ENCODE peak calls at places on chromosomes 16 and 17, in nine cellular contexts. I is tibial artery, O is adipocyte, B is MM.1S, Z is PC-9, P is neuronal stem cell, D is transverse colon, M is heart right ventricle, A is fibroblast of lung. G is an unnamed sample. For H3K27me3, the result is how much of the 10 kb centered on the place peaks cover.

GRCh38 chr17:28956112-28956511 is 4.8 kb upstream of the PHF12 start:
- DNase-seq in O (no peak), B (no peak), M (no peak), P (no peak), D (no peak), I (no peak), Z (no peak), A (no peak), G (no peak)

GRCh38 chr16:75644240-75645012 is 3.0 kb downstream of the KARS1 start:
- DNase-seq in A (no peak), B (peak), Z (no peak), D (no peak), P (no peak), I (no peak), M (no peak), O (no peak), G (no peak)

GRCh38 chr17:37261286-37261685 is 114.5 kb upstream of the C17orf78 start:
- DNase-seq in O (peak), B (no peak), M (no peak), A (no peak), D (no peak), P (no peak), Z (no peak), I (no peak), G (no peak)

GRCh38 chr16:79601092-79601977 is 798 bp upstream of the MAF start:
- DNase-seq in O (peak), D (peak), A (peak), B (peak), P (peak), Z (no peak), M (peak), I (peak), G (peak)

GRCh38 chr17:32341141-32341856 is 674 bp downstream of the C17orf75 start:
- DNase-seq in I (no peak), M (no peak), D (no peak), Z (no peak), B (peak), P (no peak), A (peak), O (peak), G (no peak)

GRCh38 chr17:77322284-77322533 is 181.4 kb downstream of the SEC14L1 start:
- DNase-seq in B (no peak), I (no peak), P (no peak), O (peak), Z (no peak), M (no peak), A (no peak), D (no peak), G (peak)

GRCh38 chr17:16939606-16940115 is 32.3 kb downstream of the TNFRSF13B start:
- DNase-seq in M (no peak), B (no peak), D (peak), P (no peak), O (no peak), Z (no peak), I (peak), A (no peak), G (no peak)

GRCh38 chr17:38528101-38528500 is 77.7 kb downstream of the SRCIN1 start:
- DNase-seq in I (no peak), D (no peak), Z (no peak), B (no peak), O (no peak), A (no peak), P (no peak), M (no peak), G (peak)

GRCh38 chr16:35391328-35391727 is 1931.9 kb downstream of the TP53TG3F start:
- DNase-seq in M (peak), Z (peak), P (no peak), D (no peak), B (peak), O (peak), I (no peak), A (peak), G (no peak)

GRCh38 chr16:1194665-1195392 is 30.2 kb downstream of the TPSG1 start:
- DNase-seq in A (no peak), Z (no peak), M (no peak), I (no peak), D (no peak), B (no peak), O (peak), P (no peak), G (peak)

GRCh38 chr16:85844786-85845185 is 45.3 kb downstream of the COX4I1 start:
- DNase-seq in B (no peak), P (no peak), Z (no peak), M (no peak), O (no peak), I (no peak), A (peak), D (no peak), G (peak)
- H3K4me3 ChIP-seq in B (no peak), P (no peak), Z (no peak), M (no peak), O (no peak), I (no peak), A (no peak), D (no peak), G (no peak)

DNA sequence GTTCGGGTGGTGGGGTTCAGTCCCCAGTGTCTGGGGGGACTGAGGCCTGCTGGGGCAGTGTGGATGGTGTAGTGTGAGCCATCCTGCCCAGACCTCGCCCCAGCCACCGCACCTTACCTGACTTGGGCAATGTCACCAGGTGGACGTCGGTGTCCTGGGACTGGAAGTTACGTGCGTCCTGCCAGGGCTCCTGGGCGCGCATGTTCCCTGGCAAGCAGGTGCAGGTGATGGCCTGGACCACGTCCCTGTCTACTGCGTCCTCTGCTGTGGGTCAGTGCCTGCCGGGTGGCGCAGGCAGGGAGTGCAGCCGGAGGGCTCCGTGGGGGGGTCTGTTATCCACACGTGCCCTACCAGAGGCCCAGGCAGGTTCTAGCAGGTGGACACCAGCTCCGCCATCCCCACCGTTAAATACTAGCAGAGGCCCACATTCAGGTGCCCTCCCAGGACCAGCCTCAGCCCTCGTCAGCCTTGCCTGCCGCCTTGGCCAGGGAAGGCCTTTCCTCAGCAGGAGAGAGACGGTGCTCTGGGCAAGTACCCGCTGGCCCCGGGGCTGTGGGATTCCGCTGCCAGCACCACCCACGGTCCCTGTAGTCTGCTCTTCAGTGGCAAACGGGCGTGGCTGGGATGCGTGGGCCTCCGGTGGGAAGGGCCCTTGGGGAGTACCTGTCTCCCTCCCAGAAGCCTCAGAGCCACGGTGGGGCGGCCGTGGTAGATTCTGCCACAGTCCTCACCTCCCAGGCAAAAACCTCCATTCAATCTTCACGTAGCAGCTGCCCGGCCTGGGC is 8.1 kb upstream of the DPEP1 start:
- DNase-seq in I (no peak), O (no peak), M (no peak), B (no peak), D (no peak), P (no peak), A (no peak), Z (no peak), G (no peak)
- H3K27me3 ChIP-seq in I (half or more), O (under half), M (under half), B (under half), D (half or more), P (under half), A (under half), Z (under half), G (under half)

GRCh38 chr16:90005956-90006663 is 13.1 kb downstream of the DBNDD1 start:
- DNase-seq in B (no peak), I (no peak), A (no peak), P (no peak), O (no peak), D (no peak), M (no peak), Z (no peak), G (no peak)

GRCh38 chr16:90001761-90002503 is 17.3 kb downstream of the DBNDD1 start:
- DNase-seq in D (no peak), I (no peak), O (no peak), Z (no peak), P (no peak), A (no peak), B (no peak), M (no peak), G (no peak)

GRCh38 chr16:90002759-90003158 is 16.5 kb downstream of the DBNDD1 start:
- DNase-seq in I (no peak), M (no peak), D (no peak), B (no peak), Z (no peak), P (no peak), A (no peak), O (no peak), G (no peak)

GRCh38 chr16:90007015-90007414 is 12.2 kb downstream of the DBNDD1 start:
- DNase-seq in P (no peak), D (no peak), I (no peak), M (no peak), A (no peak), Z (no peak), O (no peak), B (no peak), G (no peak)

DNA sequence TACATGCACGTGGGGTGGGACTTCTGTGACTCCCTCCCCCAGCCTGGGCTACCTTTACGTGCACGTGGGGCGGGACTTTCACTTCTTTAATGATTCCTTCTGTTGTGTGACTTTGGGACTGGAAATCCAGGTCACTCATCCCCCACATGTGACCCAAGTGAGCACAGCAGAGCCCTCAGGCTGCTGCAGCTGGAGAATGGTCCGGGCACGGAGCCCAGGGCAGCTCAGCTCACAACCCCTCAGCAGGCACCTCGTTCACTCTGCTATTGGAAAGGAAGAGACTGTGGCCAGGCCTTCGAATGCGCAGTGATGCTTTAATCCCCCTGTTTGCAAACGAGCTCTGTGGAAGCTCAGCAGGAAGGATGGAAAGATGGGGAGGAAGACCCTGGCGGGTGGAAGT is 14.7 kb downstream of the DBNDD1 start:
- DNase-seq in P (no peak), Z (no peak), A (no peak), D (no peak), O (no peak), I (no peak), M (no peak), B (no peak), G (no peak)
- H3K4me3 ChIP-seq in P (no peak), Z (no peak), A (no peak), D (no peak), O (no peak), I (no peak), M (no peak), B (no peak), G (no peak)

DNA sequence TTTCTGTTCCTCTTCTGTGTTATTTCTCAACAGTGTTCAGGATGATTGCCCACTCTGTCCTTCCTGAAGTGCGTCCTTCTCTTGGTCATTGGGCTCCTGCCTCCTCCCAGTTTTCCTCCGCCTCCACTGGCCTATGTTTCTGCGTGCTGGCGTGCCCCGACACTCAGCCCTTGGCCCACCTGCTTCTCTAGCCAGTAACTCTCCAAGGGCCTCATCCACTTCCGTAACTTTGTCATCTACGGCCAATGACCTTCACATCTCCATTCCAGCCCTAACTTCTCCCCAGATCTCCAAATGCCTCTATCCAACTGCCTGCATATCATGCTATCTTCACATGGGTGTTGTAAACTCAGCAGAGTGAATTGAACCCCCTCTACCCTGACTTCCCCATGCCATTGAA is 39.6 kb upstream of the RPL38 start:
- DNase-seq in B (no peak), D (no peak), Z (no peak), I (no peak), O (no peak), P (no peak), M (no peak), A (no peak), G (no peak)
- H3K27me3 ChIP-seq in B (half or more), D (under half), Z (half or more), I (under half), O (half or more), P (under half), M (under half), A (under half), G (under half)

GRCh38 chr17:15465045-15465701 is 2.2 kb downstream of the CDRT4 start:
- DNase-seq in I (no peak), A (no peak), B (no peak), M (no peak), O (no peak), P (no peak), D (no peak), Z (no peak), G (no peak)
- H3K4me3 ChIP-seq in I (no peak), A (no peak), B (no peak), M (no peak), O (no peak), P (peak), D (no peak), Z (no peak), G (no peak)

DNA sequence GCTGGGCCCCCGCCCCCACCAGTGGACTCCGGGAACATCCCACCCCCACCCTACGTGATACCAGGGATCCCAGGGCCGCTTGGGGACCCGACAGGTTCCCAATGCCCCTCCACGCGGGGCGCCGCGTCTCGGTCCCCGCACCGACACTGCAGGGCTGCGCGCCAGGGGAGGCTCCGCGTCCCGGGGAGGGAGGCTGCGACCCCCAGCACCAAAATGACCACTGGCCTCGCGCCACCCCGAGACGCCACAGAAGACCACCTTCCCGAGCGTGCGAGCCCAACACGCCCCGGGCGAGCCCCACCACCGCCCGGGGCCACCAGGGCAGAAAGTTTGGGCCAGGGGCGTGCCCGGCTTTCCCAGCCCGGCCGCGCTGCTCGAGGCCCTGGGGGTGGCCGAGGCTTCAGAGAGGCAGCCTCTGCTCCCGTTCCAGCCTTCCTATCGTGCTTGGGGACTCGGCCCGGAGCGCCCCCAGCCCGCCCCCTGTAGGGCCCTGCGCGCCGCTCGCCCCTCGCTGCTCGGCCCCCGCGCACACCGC is 1.2 kb downstream of the RBFOX3 start:
- DNase-seq in D (no peak), A (no peak), Z (no peak), M (no peak), P (no peak), B (no peak), O (no peak), I (no peak), G (no peak)
- H3K27me3 ChIP-seq in D (half or more), A (under half), Z (half or more), M (half or more), P (half or more), B (half or more), O (under half), I (half or more), G (half or more)

GRCh38 chr16:8622315-8622656 is 788 bp downstream of the METTL22 start:
- DNase-seq in D (no peak), P (no peak), Z (no peak), O (no peak), A (no peak), M (no peak), I (no peak), B (peak), G (no peak)
- H3K4me3 ChIP-seq in D (peak), P (peak), Z (peak), O (peak), A (peak), M (peak), I (peak), B (peak), G (peak)

G was measured in cardiac muscle cell.